ENCODE peak calls at places on chromosomes 5 and 9, in seven cellular contexts. One of them, this sample, is unnamed.

GRCh38 chr5:170885281-170885680 is 23.5 kb downstream of the RANBP17 start:
- DNase-seq in CD8-positive, alpha-beta memory T cell: no peak
- DNase-seq in spleen: no peak
- DNase-seq in EL: no peak
- DNase-seq in fibroblast of lung: peak
- DNase-seq in ELR: no peak
- DNase-seq in Caco-2: no peak
- DNase-seq in this sample: peak

GRCh38 chr5:14932902-14933475 is 61.4 kb upstream of the ANKH start:
- DNase-seq in fibroblast of lung: peak
- DNase-seq in CD8-positive, alpha-beta memory T cell: no peak
- DNase-seq in EL: no peak
- DNase-seq in spleen: no peak
- DNase-seq in ELR: peak
- DNase-seq in Caco-2: no peak
- DNase-seq in this sample: peak

GRCh38 chr5:140631831-140632365 is 1.1 kb downstream of the CD14 start:
- DNase-seq in fibroblast of lung: no peak
- DNase-seq in EL: no peak
- DNase-seq in Caco-2: no peak
- DNase-seq in spleen: peak
- DNase-seq in ELR: no peak
- DNase-seq in CD8-positive, alpha-beta memory T cell: peak
- DNase-seq in this sample: no peak

GRCh38 chr5:5025774-5026406 is 114.2 kb upstream of the ADAMTS16 start:
- DNase-seq in Caco-2: no peak
- DNase-seq in ELR: peak
- DNase-seq in fibroblast of lung: no peak
- DNase-seq in EL: peak
- DNase-seq in CD8-positive, alpha-beta memory T cell: no peak
- DNase-seq in spleen: no peak
- DNase-seq in this sample: no peak

GRCh38 chr5:105554613-105555169 is 1992.1 kb upstream of the NUDT12 start:
- DNase-seq in fibroblast of lung: peak
- DNase-seq in spleen: no peak
- DNase-seq in ELR: no peak
- DNase-seq in Caco-2: no peak
- DNase-seq in CD8-positive, alpha-beta memory T cell: no peak
- DNase-seq in EL: no peak
- DNase-seq in this sample: no peak

GRCh38 chr5:145775411-145775810 is 59.7 kb downstream of the PRELID2 start:
- DNase-seq in spleen: no peak
- DNase-seq in CD8-positive, alpha-beta memory T cell: no peak
- DNase-seq in fibroblast of lung: no peak
- DNase-seq in Caco-2: no peak
- DNase-seq in ELR: no peak
- DNase-seq in EL: peak
- DNase-seq in this sample: peak

GRCh38 chr5:10913846-10914245 is 152.8 kb upstream of the DAP start:
- DNase-seq in CD8-positive, alpha-beta memory T cell: no peak
- DNase-seq in fibroblast of lung: peak
- DNase-seq in ELR: peak
- DNase-seq in spleen: no peak
- DNase-seq in EL: peak
- DNase-seq in Caco-2: no peak
- DNase-seq in this sample: peak

GRCh38 chr5:113119271-113119924 is 142.8 kb downstream of the DCP2 start:
- DNase-seq in ELR: no peak
- DNase-seq in CD8-positive, alpha-beta memory T cell: no peak
- DNase-seq in fibroblast of lung: peak
- DNase-seq in spleen: no peak
- DNase-seq in Caco-2: no peak
- DNase-seq in EL: no peak
- DNase-seq in this sample: peak

GRCh38 chr9:104606202-104606601 is 775 bp upstream of the OR13C2 start:
- DNase-seq in EL: no peak
- DNase-seq in fibroblast of lung: no peak
- DNase-seq in Caco-2: no peak
- DNase-seq in CD8-positive, alpha-beta memory T cell: no peak
- DNase-seq in spleen: no peak
- DNase-seq in ELR: no peak
- DNase-seq in this sample: no peak

GRCh38 chr9:78032599-78033457 is 1.2 kb upstream of the GNAQ start:
- DNase-seq in Caco-2: no peak
- DNase-seq in CD8-positive, alpha-beta memory T cell: no peak
- DNase-seq in spleen: no peak
- DNase-seq in ELR: no peak
- DNase-seq in fibroblast of lung: no peak
- DNase-seq in EL: no peak
- DNase-seq in this sample: no peak

GRCh38 chr5:23977365-23977764 is 470.0 kb downstream of the PRDM9 start:
- DNase-seq in Caco-2: no peak
- DNase-seq in ELR: no peak
- DNase-seq in spleen: no peak
- DNase-seq in EL: no peak
- DNase-seq in CD8-positive, alpha-beta memory T cell: no peak
- DNase-seq in fibroblast of lung: no peak
- DNase-seq in this sample: no peak

GRCh38 chr5:151890299-151890698 is 34.4 kb downstream of the GLRA1 start:
- DNase-seq in ELR: no peak
- DNase-seq in Caco-2: no peak
- DNase-seq in fibroblast of lung: no peak
- DNase-seq in spleen: no peak
- DNase-seq in EL: no peak
- DNase-seq in CD8-positive, alpha-beta memory T cell: no peak
- DNase-seq in this sample: no peak